ENCODE peak calls at places on chromosomes 6 and 20, in four cellular contexts. U is AG09309, J is tibial nerve, W is astrocyte. E is an unnamed sample.

GRCh38 chr6:22026160-22026678 is 270.6 kb downstream of the PRL start:
- DNase-seq in U (no peak), J (no peak), W (peak), E (no peak)

GRCh38 chr6:107360476-107360875 is 98.9 kb downstream of the PDSS2 start:
- DNase-seq in U (no peak), J (no peak), W (no peak), E (peak)

GRCh38 chr6:154508573-154509375 is 1.7 kb downstream of the CNKSR3 start:
- DNase-seq in U (no peak), J (no peak), W (peak), E (peak)

GRCh38 chr20:63651942-63652191 is 1.4 kb downstream of the STMN3 start:
- DNase-seq in U (no peak), J (no peak), W (no peak), E (no peak)

GRCh38 chr6:145491126-145491525 is 244.2 kb downstream of the EPM2A start:
- DNase-seq in U (no peak), J (no peak), W (no peak), E (no peak)

GRCh38 chr20:6740096-6740495 is 27.4 kb upstream of the BMP2 start:
- DNase-seq in U (no peak), J (no peak), W (no peak), E (no peak)

GRCh38 chr6:170032197-170032596 is 258.7 kb downstream of the DLL1 start:
- DNase-seq in U (no peak), J (no peak), W (no peak), E (no peak)

GRCh38 chr6:44594471-44594870 is 207.0 kb downstream of the CDC5L start:
- DNase-seq in U (no peak), J (no peak), W (no peak), E (no peak)

GRCh38 chr6:42230320-42231034 is 12.8 kb upstream of the MRPS10 start:
- DNase-seq in U (no peak), J (no peak), W (no peak), E (peak)

GRCh38 chr6:8983202-8983688 is 547.9 kb upstream of the SLC35B3 start:
- DNase-seq in U (peak), J (peak), W (peak), E (peak)

GRCh38 chr6:20197251-20197650 is 15.0 kb downstream of the MBOAT1 start:
- DNase-seq in U (no peak), J (no peak), W (peak), E (no peak)

GRCh38 chr6:26136321-26136720 is 49.1 kb downstream of the HFE start:
- DNase-seq in U (no peak), J (no peak), W (no peak), E (no peak)

GRCh38 chr6:168226095-168226781 is 93.3 kb downstream of the DACT2 start:
- DNase-seq in U (no peak), J (no peak), W (no peak), E (no peak)

GRCh38 chr6:129094147-129094546 is 211.2 kb downstream of the LAMA2 start:
- DNase-seq in U (no peak), J (no peak), W (no peak), E (no peak)

GRCh38 chr6:34233867-34234266 is 2.8 kb upstream of the HMGA1 start:
- DNase-seq in U (no peak), J (no peak), W (no peak), E (no peak)

GRCh38 chr6:12280901-12281300 is 9.3 kb upstream of the EDN1 start:
- DNase-seq in U (no peak), J (no peak), W (peak), E (no peak)

GRCh38 chr6:167827588-167828324 is 1.0 kb downstream of the AFDN start:
- DNase-seq in U (no peak), J (peak), W (no peak), E (peak)

GRCh38 chr20:33291830-33292355 is 8.9 kb downstream of the BPIFB1 start:
- DNase-seq in U (no peak), J (peak), W (no peak), E (peak)

GRCh38 chr6:163457637-163458561 is 43.4 kb downstream of the QKI start:
- DNase-seq in U (peak), J (peak), W (peak), E (peak)

GRCh38 chr6:42451595-42452170 is at the start of gene TRERF1:
- DNase-seq in U (no peak), J (peak), W (peak), E (peak)

GRCh38 chr20:25389858-25390537 is 637 bp downstream of the ABHD12 start:
- DNase-seq in U (no peak), J (no peak), W (no peak), E (no peak)

GRCh38 chr20:21398505-21399057 is 1.3 kb upstream of the NKX2-4 start:
- DNase-seq in U (no peak), J (no peak), W (no peak), E (no peak)

GRCh38 chr20:21398109-21398480 is 769 bp upstream of the NKX2-4 start:
- DNase-seq in U (no peak), J (no peak), W (no peak), E (no peak)

GRCh38 chr20:21396921-21397340 is 395 bp downstream of the NKX2-4 start:
- DNase-seq in U (no peak), J (no peak), W (no peak), E (no peak)

GRCh38 chr20:21396045-21396893 is 1.1 kb downstream of the NKX2-4 start:
- DNase-seq in U (no peak), J (no peak), W (no peak), E (no peak)

GRCh38 chr20:21397341-21398108 is at the start of gene NKX2-4:
- DNase-seq in U (no peak), J (no peak), W (no peak), E (no peak)
- H3K4me3 ChIP-seq in U (no peak), J (no peak), W (no peak), E (no peak)

GRCh38 chr20:652611-653109 is 340 bp downstream of the SRXN1 start:
- DNase-seq in U (no peak), J (no peak), W (peak), E (peak)

GRCh38 chr20:650281-650680 is 2.7 kb downstream of the SRXN1 start:
- DNase-seq in U (no peak), J (no peak), W (no peak), E (no peak)

GRCh38 chr20:653110-653589 is at the start of gene SRXN1:
- DNase-seq in U (peak), J (peak), W (peak), E (peak)

GRCh38 chr20:651713-652610 is 1.0 kb downstream of the SRXN1 start:
- DNase-seq in U (no peak), J (no peak), W (no peak), E (no peak)

GRCh38 chr20:650954-651353 is 2.0 kb downstream of the SRXN1 start:
- DNase-seq in U (no peak), J (no peak), W (no peak), E (peak)
- TF ChIP-seq CTCF in U (no peak), J (no peak), W (peak), E (peak)

GRCh38 chr6:40485300-40485699 is 101.9 kb downstream of the LRFN2 start:
- DNase-seq in U (no peak), J (no peak), W (no peak), E (no peak)
- H3K4me3 ChIP-seq in U (no peak), J (no peak), W (no peak), E (no peak)

GRCh38 chr20:50223321-50223995 is 32.8 kb downstream of the CEBPB start:
- DNase-seq in U (no peak), J (no peak), W (no peak), E (no peak)

GRCh38 chr20:50224052-50224451 is 33.4 kb downstream of the CEBPB start:
- DNase-seq in U (no peak), J (no peak), W (no peak), E (no peak)

GRCh38 chr20:50226093-50226974 is 35.7 kb downstream of the CEBPB start:
- DNase-seq in U (no peak), J (peak), W (peak), E (peak)

GRCh38 chr20:50222568-50223320 is 32.1 kb downstream of the CEBPB start:
- DNase-seq in U (no peak), J (no peak), W (no peak), E (no peak)

GRCh38 chr20:50224553-50225255 is 34.1 kb downstream of the CEBPB start:
- DNase-seq in U (peak), J (peak), W (peak), E (peak)
- TF ChIP-seq CTCF in U (peak), J (peak), W (peak), E (peak)

GRCh38 chr6:127515234-127515793 is 3.8 kb downstream of the MTCL3 start:
- DNase-seq in U (no peak), J (no peak), W (peak), E (peak)
- H3K4me3 ChIP-seq in U (peak), J (peak), W (peak), E (peak)

DNA sequence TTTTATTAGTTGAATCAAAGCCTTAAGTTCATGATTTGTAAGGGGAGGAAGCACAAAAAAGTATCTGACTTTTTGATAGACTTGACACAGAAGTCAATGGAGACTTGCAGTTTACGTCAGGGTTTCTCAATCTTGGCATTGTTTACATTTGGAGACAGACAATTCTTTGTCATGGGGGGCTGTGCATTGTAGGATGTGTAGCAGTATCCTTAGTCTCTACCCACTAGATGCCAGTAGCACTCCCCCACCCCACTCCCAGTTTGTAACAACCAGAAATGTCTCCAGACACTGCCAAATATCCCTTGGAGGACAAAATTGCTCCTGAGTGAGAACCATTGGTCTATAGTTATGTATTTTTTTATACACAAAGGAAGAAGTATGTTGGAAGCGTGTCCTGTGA is 434.1 kb downstream of the RFPL4B start:
- DNase-seq in U (no peak), J (no peak), W (peak), E (peak)
- TF ChIP-seq CTCF in U (peak), J (no peak), W (no peak), E (peak)

DNA sequence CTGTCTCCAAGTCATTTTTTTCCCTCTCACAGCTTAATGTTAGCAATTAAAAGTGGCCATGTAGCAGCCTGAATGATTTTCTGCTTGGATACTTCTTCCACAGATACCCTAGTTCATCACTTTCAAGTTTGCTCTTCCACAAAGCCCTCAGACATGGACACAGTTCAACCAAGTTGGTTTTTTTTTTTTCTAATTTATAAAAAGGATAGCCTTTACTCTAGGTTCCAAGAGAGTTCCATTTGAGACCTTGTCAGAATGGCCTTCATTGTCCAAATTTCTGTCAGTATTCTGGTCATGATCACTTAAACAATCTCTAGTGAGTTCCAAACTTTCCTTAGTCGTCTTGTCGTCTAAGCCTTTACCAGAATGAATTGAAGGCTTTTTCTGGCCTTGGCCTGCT is 40.0 kb downstream of the RSPH3 start:
- DNase-seq in U (no peak), J (no peak), W (no peak), E (no peak)
- H3K4me3 ChIP-seq in U (no peak), J (no peak), W (no peak), E (no peak)

DNA sequence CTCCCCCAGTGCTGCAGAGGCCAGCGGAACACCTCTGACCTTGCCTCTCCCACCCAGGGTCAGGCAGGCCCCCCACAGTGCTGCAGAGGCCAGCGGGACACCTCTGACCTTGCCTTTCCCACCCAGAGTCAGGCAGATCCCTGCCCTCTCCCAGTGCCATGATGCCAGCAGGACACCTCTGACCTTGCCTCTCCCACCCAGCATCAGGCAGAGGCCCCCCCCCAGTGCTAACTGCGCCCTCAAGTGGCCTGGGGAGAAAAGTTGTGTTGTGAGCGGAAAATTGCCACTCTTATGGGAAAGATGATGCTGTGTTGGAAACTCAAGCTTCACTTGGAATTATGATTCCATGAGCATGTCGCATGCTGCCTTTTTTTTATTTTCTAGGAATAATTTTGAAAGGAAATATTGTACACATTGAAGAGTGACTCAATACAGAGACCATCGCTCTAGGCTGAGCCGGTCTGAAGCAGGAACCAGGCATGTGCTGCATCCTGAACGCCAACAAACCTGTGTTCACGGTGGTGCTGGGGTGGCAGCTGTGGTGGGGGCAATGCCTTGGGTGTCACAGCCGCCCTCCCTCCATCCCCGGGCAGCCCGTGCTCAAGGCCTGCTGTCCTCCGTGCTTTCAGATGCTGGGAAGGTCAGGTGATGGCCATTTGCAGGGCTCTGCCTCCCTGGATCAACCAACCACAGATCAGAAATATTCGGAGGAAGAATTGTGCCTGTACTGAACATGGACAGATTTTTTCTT is 98.6 kb downstream of the CDH4 start:
- DNase-seq in U (no peak), J (no peak), W (no peak), E (no peak)
- TF ChIP-seq CTCF in U (no peak), J (no peak), W (no peak), E (peak)

GRCh38 chr6:56841751-56842150 is 113.2 kb upstream of the BEND6 start:
- DNase-seq in U (no peak), J (no peak), W (no peak), E (no peak)
- H3K4me3 ChIP-seq in U (peak), J (peak), W (peak), E (peak)

E was measured in choroid plexus epithelial cell.